ENCODE peak calls at places on chromosomes 11 and 22, in four cellular contexts. One of them, this sample, is unnamed.

GRCh38 chr11:58493676-58494075 is 14.2 kb downstream of the OR5B21 start:
- DNase-seq in SW 1271: no peak
- DNase-seq in T-helper 2 cell: no peak
- DNase-seq in cardiac muscle cell: no peak
- DNase-seq in this sample: no peak

GRCh38 chr22:28426346-28427132 is 253.1 kb downstream of the TTC28 start:
- DNase-seq in SW 1271: no peak
- DNase-seq in cardiac muscle cell: peak
- DNase-seq in T-helper 2 cell: no peak
- DNase-seq in this sample: no peak

GRCh38 chr11:124751391-124751740 is 689 bp downstream of the VSIG2 start:
- DNase-seq in SW 1271: no peak
- DNase-seq in cardiac muscle cell: no peak
- DNase-seq in T-helper 2 cell: no peak
- DNase-seq in this sample: no peak

GRCh38 chr11:46271875-46272815 is 5.3 kb upstream of the CREB3L1 start:
- DNase-seq in SW 1271: no peak
- DNase-seq in cardiac muscle cell: peak
- DNase-seq in T-helper 2 cell: no peak
- DNase-seq in this sample: no peak

GRCh38 chr22:20159088-20159487 is 8.2 kb upstream of the CCDC188 start:
- DNase-seq in SW 1271: no peak
- DNase-seq in cardiac muscle cell: no peak
- DNase-seq in T-helper 2 cell: no peak
- DNase-seq in this sample: no peak

GRCh38 chr11:96275807-96276594 is 67.0 kb downstream of the MAML2 start:
- DNase-seq in SW 1271: no peak
- DNase-seq in cardiac muscle cell: peak
- DNase-seq in T-helper 2 cell: no peak
- DNase-seq in this sample: no peak

GRCh38 chr11:64803163-64803845 is at the start of gene MAP4K2:
- DNase-seq in cardiac muscle cell: peak
- DNase-seq in SW 1271: peak
- DNase-seq in T-helper 2 cell: peak
- DNase-seq in this sample: peak

GRCh38 chr11:131495417-131495816 is 125.0 kb downstream of the NTM start:
- DNase-seq in T-helper 2 cell: no peak
- DNase-seq in cardiac muscle cell: peak
- DNase-seq in SW 1271: no peak
- DNase-seq in this sample: peak

GRCh38 chr11:67057410-67057757 is 737 bp downstream of the RHOD start:
- DNase-seq in T-helper 2 cell: no peak
- DNase-seq in SW 1271: no peak
- DNase-seq in cardiac muscle cell: no peak
- DNase-seq in this sample: no peak

GRCh38 chr11:107453594-107454286 is 3.9 kb downstream of the CWF19L2 start:
- DNase-seq in cardiac muscle cell: no peak
- DNase-seq in SW 1271: no peak
- DNase-seq in T-helper 2 cell: no peak
- DNase-seq in this sample: no peak

GRCh38 chr11:3807856-3808845 is at the start of gene PGAP2:
- DNase-seq in SW 1271: no peak
- DNase-seq in cardiac muscle cell: peak
- DNase-seq in T-helper 2 cell: peak
- DNase-seq in this sample: peak

GRCh38 chr11:72595292-72595684 is 78.9 kb downstream of the PDE2A start:
- DNase-seq in cardiac muscle cell: no peak
- DNase-seq in T-helper 2 cell: no peak
- DNase-seq in SW 1271: no peak
- DNase-seq in this sample: no peak

GRCh38 chr22:47543447-47543846 is 781.0 kb downstream of the TBC1D22A start:
- DNase-seq in cardiac muscle cell: no peak
- DNase-seq in SW 1271: no peak
- DNase-seq in T-helper 2 cell: no peak
- DNase-seq in this sample: no peak

GRCh38 chr11:13595166-13595565 is 73.3 kb upstream of the FAR1 start:
- DNase-seq in SW 1271: peak
- DNase-seq in T-helper 2 cell: no peak
- DNase-seq in cardiac muscle cell: no peak
- DNase-seq in this sample: no peak

GRCh38 chr11:65505434-65506315 is 6.8 kb downstream of the MALAT1 start:
- DNase-seq in T-helper 2 cell: no peak
- DNase-seq in cardiac muscle cell: peak
- DNase-seq in SW 1271: no peak
- DNase-seq in this sample: no peak

GRCh38 chr11:33892906-33893594 is 1.2 kb upstream of the LMO2 start:
- DNase-seq in T-helper 2 cell: no peak
- DNase-seq in SW 1271: no peak
- DNase-seq in cardiac muscle cell: no peak
- DNase-seq in this sample: no peak

GRCh38 chr11:125995313-125995712 is 49.5 kb downstream of the VSIG10L2 start:
- DNase-seq in T-helper 2 cell: peak
- DNase-seq in cardiac muscle cell: no peak
- DNase-seq in SW 1271: no peak
- DNase-seq in this sample: peak

GRCh38 chr11:110305169-110306018 is 9.0 kb upstream of the RDX start:
- DNase-seq in T-helper 2 cell: no peak
- DNase-seq in SW 1271: no peak
- DNase-seq in cardiac muscle cell: peak
- DNase-seq in this sample: no peak

GRCh38 chr11:83364500-83365059 is 78.4 kb upstream of the CCDC90B start:
- DNase-seq in cardiac muscle cell: no peak
- DNase-seq in T-helper 2 cell: no peak
- DNase-seq in SW 1271: no peak
- DNase-seq in this sample: no peak

GRCh38 chr11:47235163-47235562 is 13.5 kb downstream of the ACP2 start:
- DNase-seq in cardiac muscle cell: no peak
- DNase-seq in SW 1271: no peak
- DNase-seq in T-helper 2 cell: no peak
- DNase-seq in this sample: no peak

GRCh38 chr11:15654397-15654915 is 539.7 kb downstream of the INSC start:
- DNase-seq in SW 1271: no peak
- DNase-seq in T-helper 2 cell: no peak
- DNase-seq in cardiac muscle cell: no peak
- DNase-seq in this sample: no peak

GRCh38 chr11:68683952-68684384 is 376 bp upstream of the GAL start:
- DNase-seq in cardiac muscle cell: no peak
- DNase-seq in T-helper 2 cell: no peak
- DNase-seq in SW 1271: no peak
- DNase-seq in this sample: no peak

GRCh38 chr11:110430267-110431211 is 791 bp downstream of the FDX1 start:
- DNase-seq in cardiac muscle cell: peak
- DNase-seq in T-helper 2 cell: peak
- DNase-seq in SW 1271: no peak
- DNase-seq in this sample: no peak

GRCh38 chr11:72585762-72586590 is 88.2 kb downstream of the PDE2A start:
- DNase-seq in T-helper 2 cell: peak
- DNase-seq in cardiac muscle cell: peak
- DNase-seq in SW 1271: no peak
- DNase-seq in this sample: peak

GRCh38 chr22:31230155-31230870 is 18.2 kb downstream of the LIMK2 start:
- DNase-seq in cardiac muscle cell: peak
- DNase-seq in T-helper 2 cell: no peak
- DNase-seq in SW 1271: no peak
- DNase-seq in this sample: no peak

GRCh38 chr22:24976442-24977218 is 24.1 kb downstream of the KIAA1671 start:
- DNase-seq in cardiac muscle cell: no peak
- DNase-seq in SW 1271: no peak
- DNase-seq in T-helper 2 cell: no peak
- DNase-seq in this sample: no peak

GRCh38 chr11:118306556-118306955 is 2.0 kb downstream of the CD3E start:
- DNase-seq in cardiac muscle cell: peak
- DNase-seq in T-helper 2 cell: peak
- DNase-seq in SW 1271: no peak
- DNase-seq in this sample: no peak

GRCh38 chr11:94641167-94641761 is 74.1 kb downstream of the PIWIL4 start:
- DNase-seq in T-helper 2 cell: no peak
- DNase-seq in cardiac muscle cell: peak
- DNase-seq in SW 1271: no peak
- DNase-seq in this sample: no peak

GRCh38 chr11:131909426-131910200 is 539.2 kb downstream of the NTM start:
- DNase-seq in SW 1271: no peak
- DNase-seq in T-helper 2 cell: no peak
- DNase-seq in cardiac muscle cell: no peak
- DNase-seq in this sample: peak

GRCh38 chr11:28697920-28698827 is 590.0 kb downstream of the METTL15 start:
- DNase-seq in T-helper 2 cell: no peak
- DNase-seq in SW 1271: no peak
- DNase-seq in cardiac muscle cell: peak
- DNase-seq in this sample: peak

GRCh38 chr11:9150944-9151343 is 59.5 kb upstream of the SCUBE2 start:
- DNase-seq in cardiac muscle cell: peak
- DNase-seq in T-helper 2 cell: no peak
- DNase-seq in SW 1271: no peak
- DNase-seq in this sample: no peak

This sample was measured in cerebellum.